ENCODE peak calls at places on chromosomes 16 and 17, in ten cellular contexts. One of them, this sample, is unnamed.
A peak's percentile ranks its signal among the peaks of the same experiment; 100 is the strongest.

GRCh38 chr17:34562387-34562786 is 17.0 kb upstream of the TMEM132E start:
- ATAC-seq in omental fat pad: no peak
- ATAC-seq in lung: no peak
- ATAC-seq in central memory CD8-positive, alpha-beta T cell: no peak
- ATAC-seq in T-cell: no peak
- ATAC-seq in activated CD4-positive, CD25-positive, alpha-beta regulatory T cell treated with anti-CD3 and anti-CD28 coated beads, Interleukin-2, amount 50 U/mL, for 24 hours: no peak
- ATAC-seq in upper lobe of right lung: peak; percentile 16
- ATAC-seq in psoas muscle: no peak
- ATAC-seq in WTC11: peak; percentile 94
- ATAC-seq in effector memory CD8-positive, alpha-beta T cell: no peak
- ATAC-seq in this sample: no peak

GRCh38 chr16:57384248-57385070 is 12.2 kb downstream of the CX3CL1 start:
- ATAC-seq in omental fat pad: no peak
- ATAC-seq in lung: no peak
- ATAC-seq in central memory CD8-positive, alpha-beta T cell: no peak
- ATAC-seq in T-cell: no peak
- ATAC-seq in activated CD4-positive, CD25-positive, alpha-beta regulatory T cell treated with anti-CD3 and anti-CD28 coated beads, Interleukin-2, amount 50 U/mL, for 24 hours: no peak
- ATAC-seq in upper lobe of right lung: peak; percentile 48
- ATAC-seq in psoas muscle: no peak
- ATAC-seq in WTC11: no peak
- ATAC-seq in effector memory CD8-positive, alpha-beta T cell: no peak
- ATAC-seq in this sample: peak; percentile 19

GRCh38 chr16:83272201-83272600 is 535.6 kb upstream of the HSBP1 start:
- ATAC-seq in omental fat pad: no peak
- ATAC-seq in lung: no peak
- ATAC-seq in central memory CD8-positive, alpha-beta T cell: no peak
- ATAC-seq in T-cell: no peak
- ATAC-seq in activated CD4-positive, CD25-positive, alpha-beta regulatory T cell treated with anti-CD3 and anti-CD28 coated beads, Interleukin-2, amount 50 U/mL, for 24 hours: no peak
- ATAC-seq in upper lobe of right lung: no peak
- ATAC-seq in psoas muscle: no peak
- ATAC-seq in WTC11: no peak
- ATAC-seq in effector memory CD8-positive, alpha-beta T cell: no peak
- ATAC-seq in this sample: no peak

GRCh38 chr16:2985893-2986355 is 5.7 kb upstream of the PKMYT1 start:
- ATAC-seq in omental fat pad: no peak
- ATAC-seq in lung: no peak
- ATAC-seq in central memory CD8-positive, alpha-beta T cell: no peak
- ATAC-seq in T-cell: no peak
- ATAC-seq in activated CD4-positive, CD25-positive, alpha-beta regulatory T cell treated with anti-CD3 and anti-CD28 coated beads, Interleukin-2, amount 50 U/mL, for 24 hours: no peak
- ATAC-seq in upper lobe of right lung: no peak
- ATAC-seq in psoas muscle: peak; percentile 77
- ATAC-seq in WTC11: no peak
- ATAC-seq in effector memory CD8-positive, alpha-beta T cell: no peak
- ATAC-seq in this sample: no peak

GRCh38 chr17:79024901-79025737 is 1.1 kb downstream of the C1QTNF1 start:
- ATAC-seq in omental fat pad: peak; percentile 48
- ATAC-seq in lung: no peak
- ATAC-seq in central memory CD8-positive, alpha-beta T cell: no peak
- ATAC-seq in T-cell: no peak
- ATAC-seq in activated CD4-positive, CD25-positive, alpha-beta regulatory T cell treated with anti-CD3 and anti-CD28 coated beads, Interleukin-2, amount 50 U/mL, for 24 hours: no peak
- ATAC-seq in upper lobe of right lung: peak; percentile 10
- ATAC-seq in psoas muscle: peak; percentile 85
- ATAC-seq in WTC11: no peak
- ATAC-seq in effector memory CD8-positive, alpha-beta T cell: no peak
- ATAC-seq in this sample: no peak

GRCh38 chr16:88695218-88695617 is 8.9 kb upstream of the SNAI3 start:
- ATAC-seq in omental fat pad: no peak
- ATAC-seq in lung: no peak
- ATAC-seq in central memory CD8-positive, alpha-beta T cell: no peak
- ATAC-seq in T-cell: no peak
- ATAC-seq in activated CD4-positive, CD25-positive, alpha-beta regulatory T cell treated with anti-CD3 and anti-CD28 coated beads, Interleukin-2, amount 50 U/mL, for 24 hours: no peak
- ATAC-seq in upper lobe of right lung: peak; percentile 1
- ATAC-seq in psoas muscle: peak; percentile 22
- ATAC-seq in WTC11: no peak
- ATAC-seq in effector memory CD8-positive, alpha-beta T cell: no peak
- ATAC-seq in this sample: no peak

GRCh38 chr16:51159864-51160263 is 8.8 kb upstream of the SALL1 start:
- ATAC-seq in omental fat pad: no peak
- ATAC-seq in lung: no peak
- ATAC-seq in central memory CD8-positive, alpha-beta T cell: no peak
- ATAC-seq in T-cell: no peak
- ATAC-seq in activated CD4-positive, CD25-positive, alpha-beta regulatory T cell treated with anti-CD3 and anti-CD28 coated beads, Interleukin-2, amount 50 U/mL, for 24 hours: no peak
- ATAC-seq in upper lobe of right lung: no peak
- ATAC-seq in psoas muscle: no peak
- ATAC-seq in WTC11: no peak
- ATAC-seq in effector memory CD8-positive, alpha-beta T cell: no peak
- ATAC-seq in this sample: no peak

GRCh38 chr17:77636835-77637806 is 321.4 kb upstream of the TNRC6C start:
- ATAC-seq in omental fat pad: no peak
- ATAC-seq in lung: no peak
- ATAC-seq in central memory CD8-positive, alpha-beta T cell: no peak
- ATAC-seq in T-cell: no peak
- ATAC-seq in activated CD4-positive, CD25-positive, alpha-beta regulatory T cell treated with anti-CD3 and anti-CD28 coated beads, Interleukin-2, amount 50 U/mL, for 24 hours: no peak
- ATAC-seq in upper lobe of right lung: no peak
- ATAC-seq in psoas muscle: no peak
- ATAC-seq in WTC11: no peak
- ATAC-seq in effector memory CD8-positive, alpha-beta T cell: no peak
- ATAC-seq in this sample: no peak

GRCh38 chr16:88854306-88855111 is 2.2 kb downstream of the GALNS start:
- ATAC-seq in omental fat pad: no peak
- ATAC-seq in lung: no peak
- ATAC-seq in central memory CD8-positive, alpha-beta T cell: peak; percentile 13
- ATAC-seq in T-cell: no peak
- ATAC-seq in activated CD4-positive, CD25-positive, alpha-beta regulatory T cell treated with anti-CD3 and anti-CD28 coated beads, Interleukin-2, amount 50 U/mL, for 24 hours: no peak
- ATAC-seq in upper lobe of right lung: no peak
- ATAC-seq in psoas muscle: no peak
- ATAC-seq in WTC11: no peak
- ATAC-seq in effector memory CD8-positive, alpha-beta T cell: peak; percentile 16
- ATAC-seq in this sample: no peak

GRCh38 chr16:70467113-70467512 is 12.7 kb downstream of the FCSK start:
- ATAC-seq in omental fat pad: no peak
- ATAC-seq in lung: no peak
- ATAC-seq in central memory CD8-positive, alpha-beta T cell: no peak
- ATAC-seq in T-cell: no peak
- ATAC-seq in activated CD4-positive, CD25-positive, alpha-beta regulatory T cell treated with anti-CD3 and anti-CD28 coated beads, Interleukin-2, amount 50 U/mL, for 24 hours: no peak
- ATAC-seq in upper lobe of right lung: no peak
- ATAC-seq in psoas muscle: no peak
- ATAC-seq in WTC11: no peak
- ATAC-seq in effector memory CD8-positive, alpha-beta T cell: no peak
- ATAC-seq in this sample: no peak

GRCh38 chr17:76529224-76529642 is 8.3 kb downstream of the CYGB start:
- ATAC-seq in omental fat pad: peak; percentile 62
- ATAC-seq in lung: peak; percentile 70
- ATAC-seq in central memory CD8-positive, alpha-beta T cell: no peak
- ATAC-seq in T-cell: no peak
- ATAC-seq in activated CD4-positive, CD25-positive, alpha-beta regulatory T cell treated with anti-CD3 and anti-CD28 coated beads, Interleukin-2, amount 50 U/mL, for 24 hours: no peak
- ATAC-seq in upper lobe of right lung: peak; percentile 60
- ATAC-seq in psoas muscle: peak; percentile 45
- ATAC-seq in WTC11: no peak
- ATAC-seq in effector memory CD8-positive, alpha-beta T cell: no peak
- ATAC-seq in this sample: peak; percentile 81

This sample was measured in gastroesophageal sphincter.